ENCODE peak calls at places on chromosomes 13 and 19, in six cellular contexts. R, F, O, Y, B and W are unnamed samples.
A peak's percentile ranks its signal among the peaks of the same experiment; 100 is the strongest.

GRCh38 chr19:49752701-49753100 is 10.4 kb downstream of the TSKS start:
- DNase-seq in R (no peak), F (no peak), O (no peak), Y (no peak), B (no peak), W (no peak)

GRCh38 chr19:54096642-54097106 is 3.9 kb downstream of the OSCAR start:
- DNase-seq in R (peak; percentile 44), F (peak; percentile 57), O (no peak), Y (no peak), B (no peak), W (peak; percentile 52)

GRCh38 chr19:31538879-31539278 is 189.6 kb upstream of the TSHZ3 start:
- DNase-seq in R (no peak), F (no peak), O (no peak), Y (no peak), B (no peak), W (no peak)

GRCh38 chr19:47352095-47352494 is 3.0 kb downstream of the DHX34 start:
- DNase-seq in R (no peak), F (no peak), O (no peak), Y (no peak), B (no peak), W (no peak)

GRCh38 chr19:5567360-5567970 is at the start of gene TINCR:
- DNase-seq in R (no peak), F (no peak), O (no peak), Y (no peak), B (no peak), W (no peak)

GRCh38 chr19:11446652-11447301 is 11.3 kb downstream of the PRKCSH start:
- DNase-seq in R (peak; percentile 81), F (peak; percentile 43), O (no peak), Y (no peak), B (peak; percentile 48), W (peak; percentile 89)

GRCh38 chr19:17205237-17206140 is 9.7 kb upstream of the USE1 start:
- DNase-seq in R (peak; percentile 72), F (peak; percentile 72), O (peak; percentile 38), Y (peak; percentile 31), B (peak; percentile 50), W (peak; percentile 73)

GRCh38 chr19:1411255-1412191 is 4.1 kb downstream of the DAZAP1 start:
- DNase-seq in R (peak; percentile 59), F (peak; percentile 53), O (no peak), Y (no peak), B (peak; percentile 50), W (peak; percentile 58)

GRCh38 chr19:17973759-17974158 is 6.9 kb downstream of the KCNN1 start:
- DNase-seq in R (no peak), F (no peak), O (no peak), Y (no peak), B (no peak), W (no peak)

GRCh38 chr19:17488593-17489391 is 18.5 kb downstream of the SLC27A1 start:
- DNase-seq in R (no peak), F (no peak), O (peak; percentile 55), Y (peak; percentile 46), B (peak; percentile 71), W (no peak)

GRCh38 chr19:30065680-30066606 is 123.9 kb downstream of the URI1 start:
- DNase-seq in R (no peak), F (no peak), O (no peak), Y (no peak), B (no peak), W (no peak)

GRCh38 chr19:21765151-21765550 is 2.2 kb downstream of the ZNF100 start:
- DNase-seq in R (no peak), F (no peak), O (no peak), Y (no peak), B (peak; percentile 41), W (no peak)

GRCh38 chr13:39347926-39348901 is 254.8 kb downstream of the LHFPL6 start:
- DNase-seq in R (no peak), F (no peak), O (no peak), Y (no peak), B (no peak), W (no peak)

GRCh38 chr19:1672038-1672768 is 19.8 kb upstream of the TCF3 start:
- DNase-seq in R (peak; percentile 77), F (peak; percentile 54), O (peak; percentile 54), Y (no peak), B (peak; percentile 55), W (peak; percentile 87)

GRCh38 chr13:59790626-59791025 is 373.1 kb downstream of the DIAPH3 start:
- DNase-seq in R (no peak), F (peak; percentile 40), O (no peak), Y (no peak), B (no peak), W (peak; percentile 14)

GRCh38 chr19:50434525-50434924 is 1.8 kb downstream of the MYBPC2 start:
- DNase-seq in R (no peak), F (no peak), O (no peak), Y (no peak), B (no peak), W (no peak)